ENCODE peak calls at places on chromosome 19, in six cellular contexts. Y, N, S, F, V and X are unnamed samples.

GRCh38 chr19:49553451-49554271 is 25.9 kb downstream of the RCN3 start:
- DNase-seq in F (no peak), N (no peak), V (peak), S (no peak), Y (peak), X (peak)

GRCh38 chr19:10431254-10431942 is 11.1 kb downstream of the PDE4A start:
- DNase-seq in S (no peak), V (no peak), N (no peak), F (no peak), Y (no peak), X (peak)

GRCh38 chr19:44476559-44477408 is 23.5 kb downstream of the ZNF180 start:
- DNase-seq in N (no peak), F (no peak), Y (peak), S (no peak), V (peak), X (no peak)

GRCh38 chr19:11300811-11301120 is 4.8 kb downstream of the TSPAN16 start:
- DNase-seq in S (no peak), N (no peak), F (no peak), V (no peak), Y (no peak), X (no peak)

GRCh38 chr19:43820098-43820860 is 6.8 kb upstream of the ZNF283 start:
- DNase-seq in F (peak), S (no peak), N (peak), Y (peak), V (no peak), X (peak)

GRCh38 chr19:15456441-15456840 is 6.7 kb upstream of the WIZ start:
- DNase-seq in F (no peak), S (no peak), V (no peak), Y (no peak), N (no peak), X (no peak)

GRCh38 chr19:17103177-17103576 is 27.6 kb downstream of the MYO9B start:
- DNase-seq in S (no peak), F (peak), Y (peak), N (peak), V (peak), X (peak)

GRCh38 chr19:2425622-2426581 is 1.5 kb downstream of the TIMM13 start:
- DNase-seq in Y (no peak), N (peak), S (no peak), V (no peak), F (no peak), X (no peak)

GRCh38 chr19:58560007-58560887 is 1.8 kb upstream of the UBE2M start:
- DNase-seq in F (no peak), V (no peak), S (no peak), N (no peak), Y (no peak), X (no peak)

GRCh38 chr19:33459220-33459619 is 62.4 kb downstream of the PEPD start:
- DNase-seq in Y (no peak), V (no peak), S (no peak), N (peak), F (no peak), X (no peak)
- H3K4me2 ChIP-seq in Y (no peak), V (no peak), S (no peak), N (no peak), F (no peak), X (no peak)

GRCh38 chr19:33815410-33816340 is 19.0 kb downstream of the KCTD15 start:
- DNase-seq in Y (peak), N (no peak), F (no peak), S (no peak), V (peak), X (no peak)
- H3K14ac ChIP-seq in Y (no peak), N (no peak), F (no peak), S (no peak), V (no peak), X (no peak)

DNA sequence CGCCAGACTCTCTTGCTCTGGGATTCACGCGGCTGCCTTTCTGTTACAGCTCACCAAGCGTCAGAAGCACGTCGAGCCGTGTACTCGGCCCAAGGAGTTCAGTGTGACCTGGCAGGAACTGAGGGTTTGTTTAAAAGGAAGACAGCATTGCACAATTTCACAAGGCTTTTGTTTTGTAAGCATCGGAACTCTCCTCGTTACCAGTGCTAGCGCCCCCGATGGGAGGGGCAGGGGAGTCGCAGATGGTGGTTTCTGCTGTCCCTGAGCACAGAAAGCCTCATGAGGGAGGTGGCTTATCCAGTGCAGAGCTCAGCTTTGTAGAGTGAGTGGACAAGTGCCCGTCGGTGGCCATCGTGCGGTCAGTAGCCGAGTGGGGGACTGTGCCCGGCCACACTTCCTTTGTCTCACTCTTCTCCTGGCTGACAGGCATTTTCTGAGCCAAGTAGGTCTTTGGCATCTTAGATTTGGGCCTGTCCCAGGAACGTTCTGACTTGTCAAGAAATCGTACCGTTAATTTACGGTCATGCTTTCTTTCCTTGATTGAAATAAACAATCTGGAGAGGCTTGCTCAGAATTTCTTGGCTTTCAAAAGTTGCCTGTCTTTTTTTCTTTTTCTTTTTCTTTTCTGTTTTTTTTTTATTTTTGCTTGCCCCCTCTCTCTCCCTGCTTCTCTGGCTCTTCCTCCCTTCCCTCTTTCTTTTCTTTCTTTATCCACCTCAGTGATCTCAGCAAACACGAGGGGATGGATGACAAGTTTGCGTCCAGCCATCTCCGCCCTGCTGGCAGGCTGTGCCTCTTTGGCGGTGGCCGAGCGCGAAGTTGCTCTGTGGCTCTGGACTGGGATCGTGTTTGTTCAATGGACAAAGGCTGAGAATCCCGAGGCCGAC is 7.7 kb downstream of the KDM4B start:
- DNase-seq in N (peak), V (peak), Y (peak), S (no peak), F (no peak), X (peak)
- H3K9ac ChIP-seq in N (no peak), V (peak), Y (peak), S (peak), F (peak), X (no peak)

GRCh38 chr19:21970466-21970865 is 40.3 kb downstream of the ZNF208 start:
- DNase-seq in F (no peak), Y (no peak), N (no peak), V (no peak), S (no peak), X (no peak)
- H3K4me2 ChIP-seq in F (no peak), Y (no peak), N (no peak), V (no peak), S (no peak), X (no peak)

DNA sequence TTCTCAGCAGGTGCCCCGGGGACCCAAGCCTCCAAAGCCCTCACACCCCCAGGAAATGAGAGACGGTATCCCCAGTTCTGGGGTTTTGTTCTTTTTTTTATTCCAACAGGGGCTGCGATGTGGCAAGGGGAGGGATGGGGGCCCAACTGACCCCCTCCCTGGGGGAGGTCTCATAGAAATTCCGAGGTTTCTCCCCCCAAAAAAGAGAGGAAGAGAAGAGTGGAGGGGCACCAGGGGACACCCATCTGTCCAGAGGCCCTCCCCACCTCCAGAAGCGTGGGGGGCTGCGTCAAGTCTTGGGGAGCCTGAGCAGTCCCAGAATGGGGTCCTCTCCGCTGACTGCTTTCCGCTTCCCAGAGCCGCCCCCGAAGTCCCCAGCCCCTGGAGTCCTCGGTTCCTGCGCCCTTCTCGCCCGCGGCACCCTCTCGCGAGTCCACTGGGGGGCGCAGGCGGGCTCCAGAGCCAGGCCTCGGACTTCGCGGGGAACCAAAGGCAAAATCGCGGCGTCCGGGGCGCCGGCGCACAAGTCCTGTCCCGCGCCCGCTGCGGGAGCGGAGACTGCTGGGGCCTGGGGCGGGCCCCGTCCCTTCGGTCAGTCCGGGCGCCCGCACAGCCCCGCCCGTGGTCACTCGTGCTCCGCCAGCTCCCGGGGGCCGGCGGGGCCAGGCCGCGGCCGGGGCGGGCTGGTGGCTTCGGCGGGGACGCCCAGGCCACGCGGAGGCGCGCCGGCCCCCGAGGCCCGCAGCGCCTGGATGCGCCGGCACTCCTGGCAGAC is 4.4 kb upstream of the ATP1A3 start:
- DNase-seq in Y (peak), S (peak), N (peak), F (no peak), V (peak), X (no peak)
- H3K14ac ChIP-seq in Y (no peak), S (no peak), N (no peak), F (no peak), V (no peak), X (no peak)

GRCh38 chr19:30373593-30373992 is 1.4 kb downstream of the ZNF536 start:
- DNase-seq in V (no peak), S (no peak), N (peak), Y (no peak), F (peak), X (no peak)

GRCh38 chr19:30376272-30376671 is 4.1 kb downstream of the ZNF536 start:
- DNase-seq in N (peak), V (no peak), S (no peak), Y (no peak), F (no peak), X (no peak)

GRCh38 chr19:30375651-30376050 is 3.5 kb downstream of the ZNF536 start:
- DNase-seq in F (no peak), Y (no peak), N (no peak), V (no peak), S (no peak), X (no peak)

GRCh38 chr19:30376826-30377425 is 4.7 kb downstream of the ZNF536 start:
- DNase-seq in V (no peak), N (no peak), S (no peak), Y (no peak), F (no peak), X (no peak)

DNA sequence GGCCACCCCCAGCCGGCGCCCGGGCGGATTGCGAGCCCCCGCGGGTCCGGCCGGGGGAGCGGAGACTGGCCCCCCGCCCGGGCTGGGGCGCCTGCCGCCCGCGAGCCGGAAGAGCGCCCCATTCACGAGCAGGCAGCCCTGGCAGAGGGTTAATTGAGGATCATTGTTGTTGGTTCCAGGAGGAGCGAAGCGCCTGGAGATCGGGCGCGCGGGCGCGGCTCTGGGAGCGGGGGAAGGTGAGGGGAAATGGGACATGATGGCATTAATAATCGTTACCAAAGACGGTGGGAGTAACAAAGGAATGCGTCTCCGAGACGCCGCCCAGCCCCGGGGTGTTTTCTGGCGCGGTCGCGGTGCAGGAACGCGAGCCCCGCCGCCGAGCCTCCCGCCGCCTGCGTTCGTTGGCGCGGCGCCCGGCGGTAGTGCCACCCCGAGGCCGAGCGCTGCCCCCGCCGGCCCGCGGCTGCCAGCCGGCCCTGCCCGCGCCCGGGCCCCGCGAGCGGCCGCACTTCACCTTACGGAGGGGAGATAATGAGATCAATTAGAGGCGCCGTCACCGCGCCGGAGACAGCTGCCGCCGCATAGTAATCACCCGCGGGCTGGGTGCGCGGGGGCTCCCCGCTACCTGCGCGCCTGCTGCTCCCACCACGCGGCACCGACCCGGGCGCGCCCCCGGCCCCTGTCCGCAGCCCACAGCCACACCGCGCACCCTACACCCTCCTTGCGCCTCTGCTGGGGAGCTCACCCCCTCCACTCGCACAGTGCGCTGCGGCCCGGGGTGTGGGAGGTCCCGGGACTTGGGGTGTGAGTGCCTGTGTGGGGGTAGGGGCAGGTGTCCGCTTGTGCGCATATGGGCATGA is 2.8 kb downstream of the ZNF536 start:
- DNase-seq in F (no peak), V (no peak), S (no peak), Y (no peak), N (peak), X (no peak)
- H3K9ac ChIP-seq in F (no peak), V (no peak), S (peak), Y (no peak), N (no peak), X (no peak)